ENCODE peak calls at places on chromosomes 7 and 10, in six cellular contexts. O is fibroblast of mammary gland, E is glutamatergic neuron, U is uterus, I is hypothalamus, S is NCI-H1105 treated with DMSO at 0.1 percent for 48 hours. V is an unnamed sample.

GRCh38 chr7:79927116-79927515 is 207.5 kb upstream of the GNAI1 start:
- DNase-seq in U (no peak), S (no peak), O (peak), I (no peak), E (no peak), V (no peak)

GRCh38 chr7:33764752-33765451 is 140.4 kb upstream of the BMPER start:
- DNase-seq in I (no peak), O (peak), U (no peak), E (no peak), S (no peak), V (no peak)

GRCh38 chr10:23514321-23514720 is 75.4 kb downstream of the OTUD1 start:
- DNase-seq in E (no peak), O (peak), U (no peak), S (no peak), I (no peak), V (no peak)

GRCh38 chr10:31630866-31631567 is 297.6 kb downstream of the ARHGAP12 start:
- DNase-seq in U (no peak), E (no peak), S (no peak), O (no peak), I (no peak), V (no peak)

GRCh38 chr10:97019213-97019844 is 166.4 kb downstream of the SLIT1 start:
- DNase-seq in U (no peak), I (no peak), S (no peak), E (no peak), O (no peak), V (no peak)

GRCh38 chr10:86673827-86674581 is 5.7 kb downstream of the LDB3 start:
- DNase-seq in O (no peak), I (peak), U (no peak), S (no peak), E (peak), V (no peak)

GRCh38 chr7:746074-747061 is 19.3 kb upstream of the PRKAR1B start:
- DNase-seq in U (no peak), I (no peak), O (no peak), S (no peak), E (no peak), V (no peak)

GRCh38 chr10:7432884-7433726 is 22.3 kb upstream of the SFMBT2 start:
- DNase-seq in U (no peak), E (peak), O (peak), S (no peak), I (no peak), V (no peak)

GRCh38 chr7:68107256-68107655 is 1110.6 kb downstream of the TYW1 start:
- DNase-seq in U (no peak), E (no peak), S (no peak), I (no peak), O (no peak), V (no peak)

GRCh38 chr7:27169658-27170493 is 4.2 kb downstream of the HOXA10 start:
- DNase-seq in E (peak), S (peak), O (peak), U (peak), I (no peak), V (no peak)

GRCh38 chr7:74254858-74255379 is 720 bp upstream of the RFC2 start:
- DNase-seq in I (no peak), U (no peak), O (no peak), S (no peak), E (no peak), V (no peak)

GRCh38 chr7:114085313-114085591 is 166.4 kb upstream of the PPP1R3A start:
- DNase-seq in O (no peak), I (no peak), E (no peak), U (no peak), S (no peak), V (no peak)

GRCh38 chr10:132452651-132453469 is 55.9 kb downstream of the PWWP2B start:
- DNase-seq in S (peak), O (peak), U (peak), I (peak), E (peak), V (peak)

GRCh38 chr10:36114913-36115312 is 472.8 kb upstream of the FZD8 start:
- DNase-seq in S (no peak), I (no peak), E (no peak), O (no peak), U (no peak), V (no peak)

GRCh38 chr7:23247101-23247601 is 576 bp downstream of the GPNMB start:
- DNase-seq in S (no peak), U (no peak), E (no peak), O (no peak), I (no peak), V (no peak)

GRCh38 chr10:58951750-58952149 is 224.7 kb upstream of the PHYHIPL start:
- DNase-seq in O (peak), S (no peak), U (no peak), E (no peak), I (no peak), V (no peak)

GRCh38 chr10:62961951-62962523 is 145.9 kb upstream of the EGR2 start:
- DNase-seq in O (peak), I (no peak), E (no peak), S (no peak), U (no peak), V (no peak)

GRCh38 chr7:127959770-127960169 is 71.5 kb downstream of the LRRC4 start:
- DNase-seq in S (no peak), I (no peak), E (no peak), U (no peak), O (no peak), V (no peak)

GRCh38 chr10:42690449-42691360 is 52.3 kb upstream of the ZNF33B start:
- DNase-seq in S (peak), U (no peak), O (no peak), I (no peak), E (no peak), V (no peak)

GRCh38 chr7:89837515-89837914 is 316.8 kb upstream of the STEAP1 start:
- DNase-seq in U (no peak), S (no peak), E (no peak), O (peak), I (no peak), V (no peak)

GRCh38 chr7:101707587-101707986 is 78.5 kb upstream of the MYL10 start:
- DNase-seq in E (no peak), U (no peak), O (no peak), S (peak), I (no peak), V (no peak)

GRCh38 chr7:48563334-48563733 is 361.0 kb upstream of the CDC14C start:
- DNase-seq in E (no peak), I (no peak), O (no peak), U (no peak), S (no peak), V (no peak)

GRCh38 chr10:59098811-59099452 is 77.5 kb upstream of the PHYHIPL start:
- DNase-seq in S (peak), U (no peak), E (no peak), I (no peak), O (peak), V (no peak)

GRCh38 chr10:78250313-78251040 is 216.8 kb downstream of the RPS24 start:
- DNase-seq in S (no peak), I (no peak), O (no peak), U (no peak), E (no peak), V (peak)

GRCh38 chr7:55642266-55642665 is 70.0 kb upstream of the VOPP1 start:
- DNase-seq in S (no peak), E (no peak), I (no peak), O (no peak), U (no peak), V (no peak)

GRCh38 chr10:72308320-72308987 is 34.7 kb downstream of the DDIT4 start:
- DNase-seq in U (peak), I (no peak), E (no peak), S (no peak), O (peak), V (no peak)

GRCh38 chr7:73901823-73902597 is 41.1 kb downstream of the TMEM270 start:
- DNase-seq in O (no peak), S (no peak), E (no peak), I (no peak), U (no peak), V (no peak)

GRCh38 chr7:15753834-15754600 is 67.5 kb upstream of the MEOX2 start:
- DNase-seq in S (no peak), U (no peak), E (no peak), I (no peak), O (peak), V (no peak)

GRCh38 chr10:73340121-73340520 is 18.5 kb downstream of the CFAP70 start:
- DNase-seq in S (no peak), O (no peak), I (no peak), E (no peak), U (no peak), V (no peak)

GRCh38 chr7:76047305-76047810 is 442 bp downstream of the STYXL1 start:
- DNase-seq in I (no peak), E (peak), U (no peak), O (peak), S (no peak), V (no peak)

GRCh38 chr10:9302142-9302746 is 1247.8 kb downstream of the GATA3 start:
- DNase-seq in U (no peak), O (peak), I (no peak), E (no peak), S (peak), V (peak)

GRCh38 chr7:127253289-127254162 is 785 bp upstream of the GRM8 start:
- DNase-seq in I (peak), O (peak), E (peak), U (peak), S (peak), V (no peak)

GRCh38 chr10:82980321-82980720 is 1105.3 kb downstream of the NRG3 start:
- DNase-seq in O (no peak), E (no peak), U (no peak), I (no peak), S (no peak), V (no peak)

GRCh38 chr10:129041916-129042315 is 425.1 kb upstream of the MGMT start:
- DNase-seq in O (no peak), I (no peak), E (no peak), S (no peak), U (no peak), V (no peak)

GRCh38 chr10:95319239-95319638 is 28.4 kb upstream of the PDLIM1 start:
- DNase-seq in O (no peak), S (no peak), U (no peak), I (no peak), E (no peak), V (no peak)

GRCh38 chr10:131448883-131449282 is 137.4 kb upstream of the TCERG1L start:
- DNase-seq in O (no peak), E (no peak), S (no peak), U (no peak), I (no peak), V (no peak)

GRCh38 chr10:6062101-6062771 is at the start of gene IL2RA:
- DNase-seq in U (no peak), I (no peak), E (no peak), O (no peak), S (no peak), V (no peak)

GRCh38 chr10:74072503-74072902 is 74.6 kb downstream of the VCL start:
- DNase-seq in S (no peak), E (no peak), U (no peak), I (no peak), O (no peak), V (no peak)

GRCh38 chr10:118238573-118239240 is 103.4 kb downstream of the FAM204A start:
- DNase-seq in O (peak), I (no peak), S (no peak), E (no peak), U (no peak), V (no peak)

V was measured in KG1.